ENCODE peak calls at places on chromosomes 11 and 22, in nine cellular contexts. N is T-helper 2 cell; T is Jurkat, Clone E6-1; K is left colon; Y is activated T-cell treated with anti-CD3 and anti-CD28 coated beads, Interleukin-2, amount 50 U/mL, for 72 hours; P is NCI-H1930; G is NCI-H1417; M is posterior cingulate gyrus; W is CD4-positive, alpha-beta memory T cell. J is an unnamed sample.
A peak's percentile ranks its signal among the peaks of the same experiment; 100 is the strongest.

GRCh38 chr11:19849107-19849789 is 136.6 kb downstream of the NAV2 start:
- DNase-seq in N (no peak), T (no peak), K (no peak), Y (no peak), P (no peak), G (peak; percentile 16), M (no peak), W (no peak), J (no peak)

GRCh38 chr22:31490496-31490925 is 869 bp upstream of the EIF4ENIF1 start:
- DNase-seq in N (peak; percentile 82), T (peak; percentile 80), K (peak; percentile 77), Y (peak; percentile 51), P (no peak), G (no peak), M (peak; percentile 76), W (peak; percentile 66), J (peak; percentile 47)

GRCh38 chr11:9069256-9069655 is 22.1 kb downstream of the SCUBE2 start:
- DNase-seq in N (no peak), T (no peak), K (no peak), Y (no peak), P (no peak), G (no peak), M (no peak), W (no peak), J (no peak)

GRCh38 chr11:22920939-22921565 is 60.8 kb upstream of the CCDC179 start:
- DNase-seq in N (peak; percentile 26), T (peak; percentile 32), K (no peak), Y (peak; percentile 5), P (no peak), G (peak; percentile 68), M (no peak), W (no peak), J (no peak)

GRCh38 chr11:77191823-77192495 is 63.9 kb downstream of the MYO7A start:
- DNase-seq in N (peak; percentile 56), T (peak; percentile 80), K (peak; percentile 83), Y (peak; percentile 81), P (peak; percentile 91), G (peak; percentile 87), M (peak; percentile 81), W (peak; percentile 19), J (no peak)

GRCh38 chr11:127454856-127455255 is 454.3 kb upstream of the KIRREL3 start:
- DNase-seq in N (peak; percentile 42), T (no peak), K (no peak), Y (no peak), P (no peak), G (peak; percentile 61), M (no peak), W (no peak), J (no peak)

GRCh38 chr22:36383110-36383581 is 4.6 kb downstream of the MYH9 start:
- DNase-seq in N (peak; percentile 92), T (peak; percentile 57), K (peak; percentile 70), Y (peak; percentile 85), P (no peak), G (no peak), M (no peak), W (peak; percentile 62), J (no peak)

GRCh38 chr11:120391854-120392253 is 55.6 kb downstream of the ARHGEF12 start:
- DNase-seq in N (no peak), T (no peak), K (no peak), Y (no peak), P (no peak), G (no peak), M (no peak), W (no peak), J (no peak)

GRCh38 chr11:17992916-17993315 is 19.9 kb downstream of the SERGEF start:
- DNase-seq in N (no peak), T (no peak), K (no peak), Y (no peak), P (no peak), G (no peak), M (peak; percentile 90), W (no peak), J (no peak)

GRCh38 chr11:126115253-126115540 is 52.5 kb upstream of the CDON start:
- DNase-seq in N (no peak), T (no peak), K (peak; percentile 80), Y (no peak), P (no peak), G (no peak), M (no peak), W (no peak), J (no peak)

J was measured in esophagus squamous epithelium.